ENCODE peak calls at places on chromosomes 6 and 20, in six cellular contexts. P, N, G, B, J and Y are unnamed samples.

GRCh38 chr6:116239256-116239655 is 14.6 kb downstream of the TSPYL4 start:
- DNase-seq in P (no peak), N (no peak), G (no peak), B (no peak), J (no peak), Y (no peak)

GRCh38 chr20:31684153-31685003 is 38.3 kb downstream of the BCL2L1 start:
- DNase-seq in P (peak; percentile 57), N (no peak), G (no peak), B (no peak), J (no peak), Y (no peak)

GRCh38 chr20:34579191-34579661 is 20.7 kb downstream of the MAP1LC3A start:
- DNase-seq in P (peak; percentile 84), N (no peak), G (peak; percentile 88), B (no peak), J (peak; percentile 71), Y (peak; percentile 6)

GRCh38 chr6:53920881-53921280 is 126.1 kb downstream of the LRRC1 start:
- DNase-seq in P (no peak), N (no peak), G (no peak), B (no peak), J (no peak), Y (no peak)

GRCh38 chr6:155228549-155229166 is 35.2 kb upstream of the CLDN20 start:
- DNase-seq in P (no peak), N (no peak), G (no peak), B (no peak), J (peak; percentile 54), Y (no peak)

GRCh38 chr6:113909224-113909856 is 52.2 kb downstream of the MARCKS start:
- DNase-seq in P (peak; percentile 66), N (peak; percentile 63), G (peak; percentile 64), B (no peak), J (no peak), Y (peak; percentile 75)

GRCh38 chr20:59985864-59986263 is 27.6 kb downstream of the CDH26 start:
- DNase-seq in P (no peak), N (no peak), G (no peak), B (no peak), J (no peak), Y (no peak)

GRCh38 chr20:10387686-10388085 is 46.3 kb downstream of the MKKS start:
- DNase-seq in P (no peak), N (no peak), G (no peak), B (no peak), J (no peak), Y (no peak)

GRCh38 chr6:13397359-13398080 is 69.2 kb upstream of the TBC1D7 start:
- DNase-seq in P (no peak), N (no peak), G (no peak), B (no peak), J (no peak), Y (no peak)

GRCh38 chr6:13058043-13058442 is 270.3 kb downstream of the TBC1D7 start:
- DNase-seq in P (no peak), N (no peak), G (no peak), B (no peak), J (no peak), Y (no peak)